ENCODE peak calls at places on chromosomes 7 and 10, in seven cellular contexts. O is PC-3, K is SK-N-SH, M is A549, F is fibroblast of the aortic adventitia, I is GM12878, C is nephron progenitor cell. R is an unnamed sample.

GRCh38 chr10:26727005-26727404 is 29.5 kb downstream of the PDSS1 start:
- DNase-seq in O (peak), K (no peak), M (no peak), F (no peak), I (no peak), C (no peak), R (no peak)

GRCh38 chr7:41222704-41223103 is 480.2 kb downstream of the INHBA start:
- DNase-seq in O (peak), K (no peak), M (no peak), F (peak), I (no peak), C (no peak), R (no peak)

GRCh38 chr10:129033790-129034272 is 433.2 kb upstream of the MGMT start:
- DNase-seq in O (no peak), K (no peak), M (no peak), F (no peak), I (no peak), C (no peak), R (no peak)

GRCh38 chr10:8312861-8313260 is 258.4 kb downstream of the GATA3 start:
- DNase-seq in O (peak), K (no peak), M (no peak), F (peak), I (no peak), C (no peak), R (no peak)

GRCh38 chr7:136912339-136912738 is 43.9 kb downstream of the CHRM2 start:
- DNase-seq in O (no peak), K (no peak), M (no peak), F (no peak), I (no peak), C (no peak), R (no peak)

GRCh38 chr7:120919466-120919865 is 31.1 kb upstream of the ING3 start:
- DNase-seq in O (no peak), K (no peak), M (no peak), F (no peak), I (no peak), C (no peak), R (no peak)

GRCh38 chr7:150340024-150340749 is 1.2 kb downstream of the RARRES2 start:
- DNase-seq in O (no peak), K (no peak), M (no peak), F (peak), I (no peak), C (peak), R (peak)

GRCh38 chr7:39651262-39651661 is 27.9 kb downstream of the RALA start:
- DNase-seq in O (no peak), K (no peak), M (no peak), F (peak), I (no peak), C (no peak), R (peak)

GRCh38 chr10:30241422-30242110 is 107.5 kb downstream of the MTPAP start:
- DNase-seq in O (no peak), K (no peak), M (no peak), F (no peak), I (no peak), C (no peak), R (no peak)
- TF ChIP-seq CTCF in O (no peak), K (no peak), M (no peak), F (no peak), I (no peak), C (no peak), R (no peak)

GRCh38 chr10:43221419-43222293 is 45.2 kb downstream of the RASGEF1A start:
- DNase-seq in O (peak), K (no peak), M (peak), F (no peak), I (no peak), C (peak), R (no peak)
- TF ChIP-seq CTCF in O (peak), K (peak), M (no peak), F (no peak), I (no peak), C (peak), R (no peak)

GRCh38 chr7:79506481-79506880 is 53.0 kb upstream of the MAGI2 start:
- DNase-seq in O (peak), K (no peak), M (no peak), F (peak), I (no peak), C (peak), R (no peak)

GRCh38 chr7:79507161-79507560 is 53.7 kb upstream of the MAGI2 start:
- DNase-seq in O (no peak), K (no peak), M (no peak), F (no peak), I (no peak), C (no peak), R (no peak)

GRCh38 chr7:79502151-79502550 is 48.7 kb upstream of the MAGI2 start:
- DNase-seq in O (peak), K (no peak), M (no peak), F (no peak), I (no peak), C (no peak), R (no peak)

GRCh38 chr7:79504607-79505389 is 51.3 kb upstream of the MAGI2 start:
- DNase-seq in O (peak), K (no peak), M (no peak), F (no peak), I (no peak), C (no peak), R (no peak)
- TF ChIP-seq CTCF in O (no peak), K (peak), M (no peak), F (no peak), I (no peak), C (no peak), R (no peak)

DNA sequence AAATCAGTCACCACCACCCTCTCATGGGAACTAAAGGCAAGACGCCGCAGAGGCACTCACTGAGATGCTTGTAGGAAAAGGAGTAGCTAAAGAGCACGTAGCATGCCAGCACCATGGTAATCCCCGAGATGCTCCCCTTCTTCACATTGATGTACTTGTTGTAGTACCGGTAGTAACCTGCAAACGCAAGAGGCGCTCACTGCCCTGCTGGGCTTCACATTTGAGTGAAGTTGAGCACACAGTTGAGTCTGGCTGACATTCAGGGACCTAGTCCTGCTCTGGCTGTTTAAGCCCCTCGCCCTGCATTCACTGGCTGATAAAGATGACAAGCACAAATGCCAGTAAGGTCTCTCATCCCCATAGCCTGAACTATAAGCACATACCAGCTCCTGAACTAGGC is 6.9 kb downstream of the ATP5MF start:
- DNase-seq in O (peak), K (no peak), M (no peak), F (peak), I (no peak), C (no peak), R (no peak)
- TF ChIP-seq CTCF in O (peak), K (peak), M (peak), F (peak), I (peak), C (peak), R (no peak)

GRCh38 chr7:84455788-84456187 is 261.2 kb upstream of the SEMA3A start:
- DNase-seq in O (peak), K (no peak), M (no peak), F (peak), I (no peak), C (no peak), R (no peak)

GRCh38 chr7:84452618-84453017 is 258.0 kb upstream of the SEMA3A start:
- DNase-seq in O (no peak), K (no peak), M (no peak), F (no peak), I (no peak), C (no peak), R (no peak)

GRCh38 chr7:84450802-84451201 is 256.2 kb upstream of the SEMA3A start:
- DNase-seq in O (peak), K (no peak), M (no peak), F (no peak), I (no peak), C (no peak), R (no peak)

DNA sequence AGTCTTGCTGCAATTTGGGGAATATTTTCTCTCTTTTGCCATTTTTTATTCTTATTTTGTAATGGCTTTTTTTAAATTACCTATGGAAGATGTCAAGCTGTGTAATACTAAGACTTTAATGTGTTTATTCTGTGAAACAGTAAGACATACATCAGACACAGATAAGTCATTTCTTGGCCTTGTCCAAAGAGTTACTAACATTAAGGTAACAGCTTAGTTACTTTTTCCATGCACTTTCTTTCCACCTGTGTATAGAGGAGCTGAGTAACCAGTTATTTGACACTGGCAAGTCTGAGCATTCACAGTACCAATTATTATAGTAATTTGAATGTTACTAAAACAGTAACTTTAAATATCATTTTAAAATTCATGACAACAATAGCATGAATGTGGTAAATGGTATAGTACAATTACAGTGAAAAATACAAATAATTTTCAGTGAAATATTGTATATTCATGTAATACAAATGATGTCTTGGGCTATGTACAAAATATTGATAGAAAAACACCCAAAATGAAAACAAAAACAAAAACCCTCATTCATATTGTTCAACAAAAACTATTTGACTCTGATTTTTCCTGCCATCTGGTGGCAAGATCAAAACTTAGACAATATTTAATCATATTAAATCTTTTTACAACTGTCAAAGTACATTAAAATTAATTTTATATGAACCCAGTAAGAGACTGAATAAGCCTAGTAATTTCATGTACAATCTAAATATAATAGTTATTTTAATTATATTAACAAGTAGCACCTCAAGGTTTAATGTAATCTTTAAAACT is 259.8 kb upstream of the SEMA3A start:
- DNase-seq in O (peak), K (no peak), M (no peak), F (peak), I (no peak), C (no peak), R (no peak)
- TF ChIP-seq CTCF in O (peak), K (peak), M (peak), F (peak), I (no peak), C (no peak), R (peak)